ENCODE peak calls at places on chromosomes 7 and 10, in six cellular contexts. J is heart right ventricle, G is fibroblast of lung, O is tibial artery, E is pancreas, X is adrenal gland. F is an unnamed sample.

GRCh38 chr10:6047847-6048246 is 14.3 kb downstream of the IL2RA start:
- DNase-seq in J (no peak), G (no peak), O (peak; percentile 28), E (no peak), X (no peak), F (no peak)

GRCh38 chr7:151539055-151539714 is 19.5 kb upstream of the RHEB start:
- DNase-seq in J (no peak), G (no peak), O (no peak), E (no peak), X (peak; percentile 63), F (no peak)

GRCh38 chr7:156473476-156474240 is 166.9 kb upstream of the RNF32 start:
- DNase-seq in J (no peak), G (peak; percentile 58), O (no peak), E (peak; percentile 37), X (peak; percentile 45), F (no peak)

GRCh38 chr10:119131512-119132240 is 27.8 kb downstream of the DENND10 start:
- DNase-seq in J (no peak), G (peak; percentile 71), O (no peak), E (no peak), X (no peak), F (no peak)

GRCh38 chr7:2209961-2210323 is 22.8 kb downstream of the MAD1L1 start:
- DNase-seq in J (no peak), G (no peak), O (no peak), E (no peak), X (no peak), F (no peak)

GRCh38 chr7:107387077-107387476 is 82.8 kb upstream of the GPR22 start:
- DNase-seq in J (peak; percentile 58), G (peak; percentile 40), O (peak; percentile 88), E (no peak), X (peak; percentile 16), F (no peak)

GRCh38 chr10:130396044-130396443 is 259.9 kb downstream of the GLRX3 start:
- DNase-seq in J (no peak), G (no peak), O (no peak), E (no peak), X (no peak), F (no peak)

GRCh38 chr7:138852469-138852868 is 54.5 kb upstream of the ATP6V0A4 start:
- DNase-seq in J (no peak), G (no peak), O (no peak), E (no peak), X (no peak), F (no peak)

GRCh38 chr7:50450691-50451051 is 521 bp upstream of the FIGNL1 start:
- DNase-seq in J (peak; percentile 31), G (no peak), O (peak; percentile 67), E (peak; percentile 38), X (peak; percentile 19), F (no peak)

GRCh38 chr7:151795168-151795754 is 81.7 kb downstream of the PRKAG2 start:
- DNase-seq in J (no peak), G (no peak), O (no peak), E (no peak), X (no peak), F (no peak)

GRCh38 chr10:32143302-32143847 is 87.2 kb upstream of the KIF5B start:
- DNase-seq in J (no peak), G (no peak), O (no peak), E (no peak), X (no peak), F (no peak)

GRCh38 chr7:147400221-147400689 is 1190.3 kb upstream of the C7orf33 start:
- DNase-seq in J (no peak), G (peak; percentile 72), O (no peak), E (no peak), X (no peak), F (no peak)

GRCh38 chr7:100568936-100569844 is 4.5 kb downstream of the SAP25 start:
- DNase-seq in J (no peak), G (no peak), O (no peak), E (peak; percentile 76), X (peak; percentile 90), F (peak; percentile 75)

GRCh38 chr10:3785849-3786290 is 861 bp upstream of the KLF6 start:
- DNase-seq in J (peak; percentile 60), G (peak; percentile 68), O (no peak), E (peak; percentile 72), X (no peak), F (peak; percentile 63)

GRCh38 chr7:16644987-16645592 is 464 bp downstream of the ANKMY2 start:
- DNase-seq in J (peak; percentile 43), G (peak; percentile 39), O (peak; percentile 72), E (peak; percentile 45), X (peak; percentile 38), F (peak; percentile 45)

GRCh38 chr7:113548137-113548536 is 370.7 kb downstream of the PPP1R3A start:
- DNase-seq in J (no peak), G (no peak), O (no peak), E (no peak), X (no peak), F (no peak)

GRCh38 chr10:71740069-71740468 is 20.5 kb upstream of the C10orf105 start:
- DNase-seq in J (no peak), G (peak; percentile 41), O (no peak), E (no peak), X (peak; percentile 85), F (no peak)

GRCh38 chr10:122468923-122469781 is 7.8 kb downstream of the HTRA1 start:
- DNase-seq in J (no peak), G (peak; percentile 97), O (peak; percentile 74), E (no peak), X (peak; percentile 76), F (peak; percentile 79)

GRCh38 chr10:96636546-96636945 is 49.7 kb upstream of the TM9SF3 start:
- DNase-seq in J (no peak), G (no peak), O (no peak), E (no peak), X (no peak), F (no peak)

GRCh38 chr7:64883113-64883905 is 19.8 kb upstream of the ZNF273 start:
- DNase-seq in J (no peak), G (no peak), O (no peak), E (no peak), X (no peak), F (no peak)

GRCh38 chr7:134045716-134046115 is 81.4 kb upstream of the LRGUK start:
- DNase-seq in J (no peak), G (no peak), O (no peak), E (no peak), X (no peak), F (no peak)

GRCh38 chr10:14385591-14386201 is 55.0 kb upstream of the FRMD4A start:
- DNase-seq in J (no peak), G (peak; percentile 47), O (no peak), E (no peak), X (no peak), F (no peak)

GRCh38 chr7:97246317-97246716 is 128.8 kb downstream of the SDHAF3 start:
- DNase-seq in J (no peak), G (no peak), O (no peak), E (no peak), X (no peak), F (no peak)

GRCh38 chr7:261341-262250 is 28.4 kb upstream of the FOXL3 start:
- DNase-seq in J (no peak), G (no peak), O (no peak), E (no peak), X (no peak), F (peak; percentile 31)
- H3K9me3 ChIP-seq in J (no peaks in the 10 kb centered on the region), G (peaks cover 4% of the 10 kb centered on the region), O (no peaks in the 10 kb centered on the region), E (no peaks in the 10 kb centered on the region), X (no peaks in the 10 kb centered on the region), F (no peaks in the 10 kb centered on the region)

DNA sequence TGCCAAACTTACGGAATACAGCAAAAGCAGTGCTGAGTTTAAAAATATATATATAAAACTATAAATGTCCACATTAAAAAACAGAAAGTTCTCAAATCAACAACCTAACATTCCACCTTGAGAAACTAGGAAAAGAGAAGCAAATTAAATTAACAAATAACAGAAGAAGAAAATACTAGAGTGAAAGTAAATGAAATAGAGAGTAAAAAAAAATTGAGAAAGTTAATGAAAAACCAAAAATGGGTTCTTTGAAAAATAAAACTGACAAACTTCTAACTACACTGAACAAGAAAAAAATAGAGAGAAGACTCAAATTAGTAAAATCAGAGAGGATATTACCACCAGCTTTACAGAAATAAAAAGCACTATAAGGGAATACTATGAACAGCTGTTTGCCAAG is 22.1 kb downstream of the RASGEF1A start:
- DNase-seq in J (no peak), G (no peak), O (no peak), E (no peak), X (no peak), F (no peak)
- H3K9me3 ChIP-seq in J (no peaks in the 10 kb centered on the region), G (no peaks in the 10 kb centered on the region), O (no peaks in the 10 kb centered on the region), E (no peaks in the 10 kb centered on the region), X (no peaks in the 10 kb centered on the region), F (no peaks in the 10 kb centered on the region)

GRCh38 chr7:68074242-68074641 is 1077.6 kb downstream of the TYW1 start:
- DNase-seq in J (no peak), G (no peak), O (no peak), E (no peak), X (no peak), F (no peak)

GRCh38 chr7:68078311-68078710 is 1081.7 kb downstream of the TYW1 start:
- DNase-seq in J (no peak), G (no peak), O (no peak), E (no peak), X (no peak), F (no peak)

GRCh38 chr7:68070992-68071391 is 1074.4 kb downstream of the TYW1 start:
- DNase-seq in J (no peak), G (no peak), O (no peak), E (no peak), X (no peak), F (no peak)

GRCh38 chr7:68073701-68074100 is 1077.1 kb downstream of the TYW1 start:
- DNase-seq in J (no peak), G (no peak), O (no peak), E (no peak), X (no peak), F (no peak)
- H3K9me3 ChIP-seq in J (no peaks in the 10 kb centered on the region), G (no peaks in the 10 kb centered on the region), O (no peaks in the 10 kb centered on the region), E (no peaks in the 10 kb centered on the region), X (no peaks in the 10 kb centered on the region), F (no peaks in the 10 kb centered on the region)

DNA sequence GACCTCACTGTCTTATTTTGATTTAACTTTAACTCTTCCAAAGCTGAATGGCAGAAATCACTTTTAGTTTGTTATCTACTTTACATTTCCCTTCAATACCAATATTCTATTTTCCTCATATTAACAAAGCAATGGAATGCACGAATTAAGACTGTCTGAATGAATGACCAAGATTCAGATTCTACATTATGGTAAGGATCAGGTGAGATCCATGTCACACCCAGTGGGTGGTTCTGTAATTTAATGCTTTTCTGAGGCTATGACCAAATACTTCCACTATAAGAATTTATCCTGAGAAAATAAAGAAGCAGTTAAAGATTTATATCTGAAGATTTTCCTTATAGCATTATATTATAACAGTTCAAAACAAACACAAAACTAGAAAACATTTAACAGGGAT is 90.2 kb upstream of the NUPR2 start:
- DNase-seq in J (no peak), G (no peak), O (no peak), E (no peak), X (no peak), F (no peak)
- H3K9me3 ChIP-seq in J (peaks cover 3% of the 10 kb centered on the region), G (no peaks in the 10 kb centered on the region), O (no peaks in the 10 kb centered on the region), E (no peaks in the 10 kb centered on the region), X (no peaks in the 10 kb centered on the region), F (no peaks in the 10 kb centered on the region)

GRCh38 chr7:13963925-13964324 is 25.5 kb downstream of the ETV1 start:
- DNase-seq in J (no peak), G (no peak), O (no peak), E (no peak), X (no peak), F (no peak)
- H3K9me3 ChIP-seq in J (no peaks in the 10 kb centered on the region), G (no peaks in the 10 kb centered on the region), O (no peaks in the 10 kb centered on the region), E (no peaks in the 10 kb centered on the region), X (no peaks in the 10 kb centered on the region), F (no peaks in the 10 kb centered on the region)

GRCh38 chr7:159272739-159273138 is 128.1 kb upstream of the VIPR2 start:
- DNase-seq in J (no peak), G (no peak), O (no peak), E (no peak), X (no peak), F (no peak)
- H3K9me3 ChIP-seq in J (peaks cover 5% of the 10 kb centered on the region), G (no peaks in the 10 kb centered on the region), O (no peaks in the 10 kb centered on the region), E (no peaks in the 10 kb centered on the region), X (no peaks in the 10 kb centered on the region), F (no peaks in the 10 kb centered on the region)

GRCh38 chr7:12646139-12646538 is 41.3 kb upstream of the ARL4A start:
- DNase-seq in J (no peak), G (no peak), O (no peak), E (no peak), X (no peak), F (no peak)
- H3K9me3 ChIP-seq in J (no peaks in the 10 kb centered on the region), G (no peaks in the 10 kb centered on the region), O (no peaks in the 10 kb centered on the region), E (no peaks in the 10 kb centered on the region), X (no peaks in the 10 kb centered on the region), F (no peaks in the 10 kb centered on the region)